ENCODE peak calls at places on chromosome 9, in seven cellular contexts. P is PC-9, F is T-helper 9 cell, I is frontal cortex, B is SW 1271, U is HEK293T, A is lung. J is an unnamed sample.

GRCh38 chr9:135555203-135555602 is 6.4 kb upstream of the PAEP start:
- DNase-seq in P (no peak), F (no peak), I (no peak), B (no peak), U (no peak), A (no peak), J (peak)

GRCh38 chr9:121107041-121107440 is 32.3 kb downstream of the CNTRL start:
- DNase-seq in P (no peak), F (no peak), I (no peak), B (peak), U (no peak), A (no peak), J (peak)

GRCh38 chr9:136309101-136309801 is 5.4 kb upstream of the CCDC187 start:
- DNase-seq in P (no peak), F (no peak), I (no peak), B (no peak), U (no peak), A (no peak), J (no peak)

GRCh38 chr9:95349109-95350038 is 31.9 kb upstream of the FANCC start:
- DNase-seq in P (no peak), F (no peak), I (no peak), B (no peak), U (no peak), A (no peak), J (no peak)

GRCh38 chr9:110555551-110555950 is 24.0 kb downstream of the SVEP1 start:
- DNase-seq in P (no peak), F (no peak), I (no peak), B (no peak), U (no peak), A (no peak), J (no peak)

GRCh38 chr9:121453232-121453892 is 46.3 kb downstream of the GGTA1 start:
- DNase-seq in P (no peak), F (no peak), I (no peak), B (no peak), U (no peak), A (no peak), J (no peak)

GRCh38 chr9:137534256-137535119 is 15.7 kb downstream of the PNPLA7 start:
- DNase-seq in P (peak), F (no peak), I (peak), B (peak), U (peak), A (peak), J (peak)

GRCh38 chr9:133963166-133963565 is 29.0 kb downstream of the VAV2 start:
- DNase-seq in P (no peak), F (no peak), I (no peak), B (no peak), U (no peak), A (no peak), J (no peak)

GRCh38 chr9:96126321-96126881 is 175.6 kb downstream of the HSD17B3 start:
- DNase-seq in P (no peak), F (no peak), I (no peak), B (no peak), U (no peak), A (no peak), J (no peak)

GRCh38 chr9:419571-420156 is 205.0 kb downstream of the DOCK8 start:
- DNase-seq in P (peak), F (no peak), I (no peak), B (no peak), U (no peak), A (no peak), J (peak)

GRCh38 chr9:133709716-133710571 is 28.2 kb downstream of the SARDH start:
- DNase-seq in P (no peak), F (no peak), I (no peak), B (no peak), U (no peak), A (no peak), J (no peak)

GRCh38 chr9:83706703-83707517 is 848 bp downstream of the UBQLN1 start:
- DNase-seq in P (no peak), F (peak), I (no peak), B (peak), U (peak), A (peak), J (peak)

GRCh38 chr9:5388026-5388806 is 48.5 kb upstream of the RLN1 start:
- DNase-seq in P (no peak), F (no peak), I (no peak), B (no peak), U (no peak), A (no peak), J (no peak)

GRCh38 chr9:7325980-7326379 is 473.6 kb downstream of the DMAC1 start:
- DNase-seq in P (no peak), F (no peak), I (no peak), B (no peak), U (no peak), A (no peak), J (no peak)

GRCh38 chr9:27117489-27118135 is 8.6 kb downstream of the TEK start:
- DNase-seq in P (peak), F (no peak), I (no peak), B (no peak), U (no peak), A (peak), J (no peak)

GRCh38 chr9:8384126-8384525 is 584.5 kb upstream of the DMAC1 start:
- DNase-seq in P (no peak), F (no peak), I (no peak), B (no peak), U (no peak), A (no peak), J (no peak)

GRCh38 chr9:133133680-133134418 is 12.8 kb upstream of the RALGDS start:
- DNase-seq in P (peak), F (peak), I (no peak), B (peak), U (no peak), A (peak), J (peak)

GRCh38 chr9:131619680-131620079 is 74.4 kb downstream of the PRRT1B start:
- DNase-seq in P (no peak), F (no peak), I (no peak), B (no peak), U (no peak), A (no peak), J (no peak)

GRCh38 chr9:117555964-117556629 is 141.2 kb upstream of the ASTN2 start:
- DNase-seq in P (no peak), F (no peak), I (no peak), B (peak), U (peak), A (peak), J (peak)

GRCh38 chr9:88831783-88832407 is 159.4 kb upstream of the S1PR3 start:
- DNase-seq in P (no peak), F (no peak), I (no peak), B (no peak), U (no peak), A (no peak), J (no peak)

GRCh38 chr9:22354699-22355384 is 91.8 kb upstream of the DMRTA1 start:
- DNase-seq in P (no peak), F (no peak), I (no peak), B (no peak), U (no peak), A (no peak), J (no peak)

GRCh38 chr9:97934321-97935115 is 3.5 kb downstream of the HEMGN start:
- DNase-seq in P (no peak), F (no peak), I (no peak), B (no peak), U (peak), A (no peak), J (no peak)

GRCh38 chr9:124285490-124285889 is 27.7 kb downstream of the NEK6 start:
- DNase-seq in P (no peak), F (no peak), I (no peak), B (no peak), U (no peak), A (no peak), J (no peak)